ENCODE peak calls at places on chromosomes 11 and 22, in ten cellular contexts. E is ovary, O is A549, W is body of pancreas, I is RWPE1, U is MM.1S, J is uterus, K is brain microvascular endothelial cell, P is PC-9, F is K562. X is an unnamed sample.

GRCh38 chr22:49968831-49969661 is 8.5 kb downstream of the PIM3 start:
- DNase-seq in E (peak; percentile 20), O (no peak), W (no peak), I (no peak), U (peak; percentile 2), J (peak; percentile 28), K (no peak), P (no peak), F (no peak), X (peak; percentile 78)

GRCh38 chr11:133406493-133406892 is 125.8 kb downstream of the OPCML start:
- DNase-seq in E (no peak), O (no peak), W (no peak), I (no peak), U (no peak), J (no peak), K (no peak), P (no peak), F (no peak), X (no peak)

GRCh38 chr11:124745835-124746620 is 6.0 kb downstream of the VSIG2 start:
- DNase-seq in E (no peak), O (peak; percentile 24), W (no peak), I (peak; percentile 47), U (peak; percentile 62), J (no peak), K (no peak), P (no peak), F (no peak), X (no peak)

GRCh38 chr11:102971766-102972165 is 16.2 kb upstream of the MMP13 start:
- DNase-seq in E (no peak), O (no peak), W (no peak), I (no peak), U (no peak), J (no peak), K (no peak), P (no peak), F (no peak), X (no peak)

GRCh38 chr11:126416542-126417090 is 61.1 kb downstream of the ST3GAL4 start:
- DNase-seq in E (peak; percentile 94), O (no peak), W (peak; percentile 89), I (peak; percentile 83), U (peak; percentile 22), J (peak; percentile 93), K (peak; percentile 78), P (no peak), F (no peak), X (peak; percentile 93)

GRCh38 chr22:35537252-35537651 is 3.4 kb upstream of the RASD2 start:
- DNase-seq in E (no peak), O (no peak), W (no peak), I (no peak), U (no peak), J (no peak), K (no peak), P (no peak), F (no peak), X (no peak)

GRCh38 chr11:105838668-105839403 is 183.2 kb downstream of the MSANTD4 start:
- DNase-seq in E (no peak), O (no peak), W (no peak), I (peak; percentile 18), U (no peak), J (no peak), K (peak; percentile 70), P (peak; percentile 72), F (no peak), X (no peak)

GRCh38 chr11:123469089-123469488 is 39.0 kb downstream of the GRAMD1B start:
- DNase-seq in E (no peak), O (no peak), W (no peak), I (no peak), U (no peak), J (no peak), K (no peak), P (no peak), F (no peak), X (no peak)

GRCh38 chr11:12110714-12111481 is 508 bp downstream of the MICAL2 start:
- DNase-seq in E (peak; percentile 39), O (no peak), W (peak; percentile 40), I (no peak), U (no peak), J (peak; percentile 40), K (no peak), P (no peak), F (peak; percentile 53), X (no peak)

GRCh38 chr11:57787920-57788716 is 26.5 kb downstream of the CTNND1 start:
- DNase-seq in E (no peak), O (no peak), W (peak; percentile 49), I (peak; percentile 91), U (no peak), J (no peak), K (no peak), P (no peak), F (no peak), X (no peak)

GRCh38 chr11:13468750-13469149 is 5.7 kb upstream of the BTBD10 start:
- DNase-seq in E (no peak), O (no peak), W (no peak), I (no peak), U (no peak), J (no peak), K (no peak), P (no peak), F (no peak), X (no peak)

GRCh38 chr22:17726561-17727243 is 47.6 kb downstream of the BID start:
- DNase-seq in E (no peak), O (no peak), W (no peak), I (no peak), U (no peak), J (no peak), K (peak; percentile 48), P (no peak), F (no peak), X (no peak)

GRCh38 chr22:11627436-11627797 is 3900.6 kb upstream of the OR11H1 start:
- DNase-seq in E (no peak), O (no peak), W (no peak), I (no peak), U (no peak), J (no peak), K (no peak), P (no peak), F (no peak), X (peak; percentile 86)

GRCh38 chr22:49084203-49084602 is 743.5 kb downstream of the BRD1 start:
- DNase-seq in E (no peak), O (peak; percentile 21), W (no peak), I (no peak), U (no peak), J (no peak), K (no peak), P (no peak), F (peak; percentile 12), X (no peak)

GRCh38 chr11:40295466-40295865 is 1164.0 kb downstream of the LRRC4C start:
- DNase-seq in E (no peak), O (no peak), W (no peak), I (no peak), U (no peak), J (no peak), K (no peak), P (no peak), F (no peak), X (no peak)

GRCh38 chr11:59859695-59860094 is 6.6 kb downstream of the TCN1 start:
- DNase-seq in E (no peak), O (no peak), W (no peak), I (no peak), U (no peak), J (no peak), K (no peak), P (no peak), F (no peak), X (no peak)
- TF ChIP-seq CTCF in E (no peak), O (no peak), W (no peak), I (no peak), U (no peak), J (no peak), K (no peak), P (no peak), F (no peak), X (no peak)

GRCh38 chr11:35247863-35248262 is 108.9 kb downstream of the CD44 start:
- DNase-seq in E (no peak), O (no peak), W (no peak), I (no peak), U (no peak), J (no peak), K (no peak), P (no peak), F (no peak), X (no peak)
- H3K27ac ChIP-seq in E (no peak overlapping the region), O (no peak overlapping the region), W (no peak overlapping the region), I (no peak overlapping the region), U (no peak overlapping the region), J (peak overlapping the region; percentile 89), K (no peak overlapping the region), P (no peak overlapping the region), F (no peak overlapping the region), X (peak overlapping the region; percentile 54)

DNA sequence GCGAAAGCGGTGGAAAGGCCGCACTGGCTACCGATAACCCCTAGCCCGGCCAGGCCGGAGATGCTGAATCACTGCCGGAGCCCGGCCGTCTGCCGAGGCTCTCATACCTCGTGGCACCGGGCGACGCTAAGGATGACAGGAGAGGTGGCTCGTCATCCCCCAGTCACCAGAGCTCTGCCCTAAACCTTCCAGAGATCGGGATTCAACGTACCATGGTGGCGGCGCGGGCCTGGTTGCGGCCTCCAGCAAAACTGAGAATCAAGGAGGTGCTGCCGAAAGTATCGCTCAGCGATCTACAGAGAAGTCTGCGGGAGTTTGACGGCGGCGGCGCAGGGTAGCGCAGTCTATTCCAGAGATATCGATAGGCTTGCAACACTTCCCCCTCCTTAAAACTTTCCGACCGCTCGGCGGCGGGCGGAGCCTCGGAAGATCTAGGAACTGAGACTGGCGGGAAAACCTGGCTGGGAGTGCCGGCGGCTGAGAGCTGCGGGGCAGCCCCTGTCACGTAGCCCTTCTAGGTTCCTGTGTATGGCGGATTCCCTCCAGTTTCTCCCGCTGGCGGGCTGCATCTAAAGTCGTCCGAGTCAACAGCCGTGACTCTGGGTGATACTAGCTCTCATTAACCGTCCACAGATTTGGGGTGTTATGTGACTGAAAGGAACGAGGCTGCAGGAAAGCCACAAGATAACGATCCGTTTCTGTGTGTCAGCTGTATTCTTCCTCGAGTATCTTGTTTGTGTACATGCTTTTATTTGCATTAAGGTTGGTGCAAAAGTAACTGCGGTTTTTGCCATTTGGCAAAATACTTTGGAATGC is at the start of gene PSMA1:
- DNase-seq in E (peak; percentile 86), O (peak; percentile 97), W (peak; percentile 97), I (peak; percentile 92), U (peak; percentile 96), J (peak; percentile 93), K (peak; percentile 96), P (peak; percentile 86), F (peak; percentile 98), X (peak; percentile 97)
- TF ChIP-seq CTCF in E (peak; percentile 77), O (no peak), W (peak; percentile 79), I (no peak), U (no peak), J (peak; percentile 45), K (peak; percentile 20), P (peak; percentile 26), F (no peak), X (peak; percentile 32)

DNA sequence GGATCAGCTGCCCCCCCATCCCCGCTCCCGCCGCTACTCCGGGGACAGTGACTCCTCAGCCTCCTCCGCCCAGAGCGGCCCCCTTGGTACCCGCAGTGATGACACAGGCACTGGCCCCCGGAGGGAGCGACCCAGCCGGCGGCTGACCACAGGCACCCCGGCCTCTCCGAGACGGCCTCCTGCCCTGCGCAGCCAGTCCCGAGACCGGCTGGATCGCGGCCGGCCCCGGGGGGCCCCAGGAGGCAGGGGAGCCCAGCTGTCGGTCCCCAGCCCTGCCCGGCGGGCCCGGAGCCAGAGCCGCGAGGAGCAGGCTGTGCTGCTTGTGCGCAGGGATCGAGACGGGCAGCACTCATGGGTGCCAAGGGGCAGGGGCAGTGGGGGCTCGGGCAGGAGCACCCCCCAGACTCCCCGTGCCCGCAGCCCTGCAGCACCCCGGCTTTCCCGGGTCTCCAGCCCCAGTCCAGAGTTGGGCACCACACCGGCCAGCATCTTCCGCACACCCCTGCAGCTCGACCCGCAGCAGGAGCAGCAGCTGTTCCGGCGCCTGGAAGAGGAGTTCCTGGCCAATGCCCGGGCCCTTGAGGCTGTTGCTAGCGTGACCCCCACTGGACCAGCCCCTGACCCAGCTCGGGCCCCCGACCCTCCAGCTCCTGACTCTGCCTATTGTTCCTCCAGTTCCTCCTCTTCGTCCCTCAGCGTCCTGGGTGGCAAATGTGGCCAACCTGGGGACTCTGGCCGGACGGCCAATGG is 3.9 kb downstream of the RASL10A start:
- DNase-seq in E (no peak), O (no peak), W (no peak), I (no peak), U (no peak), J (peak; percentile 43), K (no peak), P (no peak), F (no peak), X (peak; percentile 78)
- H3K27ac ChIP-seq in E (peak overlapping the region; percentile 4), O (peak overlapping the region; percentile 69), W (no peak overlapping the region), I (peak overlapping the region; percentile 94), U (no peak overlapping the region), J (peak overlapping the region; percentile 66), K (peak overlapping the region; percentile 86), P (no peak overlapping the region), F (no peak overlapping the region), X (peak overlapping the region; percentile 91)

X was measured in suprapubic skin.